ENCODE peak calls at places on chromosomes 16 and 17, in six cellular contexts. U is activated gamma-delta T cell treated with anti-CD3 and anti-CD28 coated beads, Interleukin-2, amount 50 U/mL, for 16 hours; E is activated naive CD4-positive, alpha-beta T cell; H is tibial nerve; F is ecto neural progenitor cell; J is lower leg skin. Y is an unnamed sample.

GRCh38 chr17:50176559-50177471 is 11.0 kb downstream of the SGCA start:
- DNase-seq in U (no peak), E (no peak), H (no peak), F (no peak), J (no peak), Y (no peak)

GRCh38 chr17:64938925-64939474 is 19.7 kb upstream of the LRRC37A3 start:
- DNase-seq in U (peak), E (no peak), H (no peak), F (peak), J (peak), Y (no peak)

GRCh38 chr17:57874434-57875108 is 24.7 kb upstream of the MRPS23 start:
- DNase-seq in U (no peak), E (no peak), H (peak), F (peak), J (peak), Y (no peak)

GRCh38 chr16:15041260-15042011 is 14.4 kb downstream of the NTAN1 start:
- DNase-seq in U (no peak), E (no peak), H (peak), F (no peak), J (peak), Y (no peak)

GRCh38 chr17:80663783-80664206 is 119.2 kb downstream of the RPTOR start:
- DNase-seq in U (no peak), E (no peak), H (no peak), F (no peak), J (no peak), Y (no peak)

GRCh38 chr16:2042666-2043295 is 4.9 kb downstream of the NTHL1 start:
- DNase-seq in U (no peak), E (no peak), H (no peak), F (no peak), J (no peak), Y (no peak)

GRCh38 chr16:4059969-4060368 is 56.3 kb downstream of the ADCY9 start:
- DNase-seq in U (no peak), E (no peak), H (no peak), F (no peak), J (peak), Y (no peak)

GRCh38 chr17:45973099-45973838 is 25.8 kb upstream of the STH start:
- DNase-seq in U (no peak), E (no peak), H (no peak), F (no peak), J (peak), Y (no peak)

GRCh38 chr17:7841622-7842379 is 7.8 kb downstream of the KDM6B start:
- DNase-seq in U (peak), E (peak), H (peak), F (peak), J (peak), Y (no peak)

GRCh38 chr17:4986951-4987766 is at the start of gene CAMTA2:
- DNase-seq in U (peak), E (peak), H (peak), F (peak), J (peak), Y (no peak)

GRCh38 chr17:1078831-1079561 is 82.1 kb downstream of the TIMM22 start:
- DNase-seq in U (no peak), E (no peak), H (no peak), F (no peak), J (no peak), Y (no peak)

GRCh38 chr16:1911467-1912214 is 6.6 kb downstream of the HS3ST6 start:
- DNase-seq in U (no peak), E (no peak), H (no peak), F (no peak), J (no peak), Y (no peak)

GRCh38 chr17:47831934-47832327 is 461 bp downstream of the LRRC46 start:
- DNase-seq in U (no peak), E (no peak), H (no peak), F (no peak), J (no peak), Y (no peak)

GRCh38 chr17:44623070-44623725 is 33.1 kb upstream of the MEIOC start:
- DNase-seq in U (no peak), E (no peak), H (no peak), F (no peak), J (no peak), Y (no peak)

Y was measured in esophagus squamous epithelium.